ENCODE peak calls at places on chromosomes 13 and 19, in four cellular contexts. L, G, C and B are unnamed samples.

GRCh38 chr13:44373601-44374347 is at the start of gene SERP2:
- DNase-seq in C (no peak), G (no peak), L (peak; percentile 10), B (no peak)

GRCh38 chr19:49873834-49874233 is 3.3 kb downstream of the AKT1S1 start:
- DNase-seq in G (no peak), C (no peak), L (no peak), B (no peak)

GRCh38 chr19:38734426-38735256 is 9.6 kb downstream of the CAPN12 start:
- DNase-seq in G (no peak), L (peak; percentile 79), C (peak; percentile 59), B (no peak)

GRCh38 chr19:46616631-46617322 is 8.1 kb downstream of the PTGIR start:
- DNase-seq in C (no peak), G (no peak), L (peak; percentile 78), B (no peak)

GRCh38 chr19:56136362-56136761 is 4.7 kb upstream of the ZNF444 start:
- DNase-seq in G (no peak), C (no peak), L (no peak), B (no peak)

GRCh38 chr19:28737021-28737525 is 475.9 kb downstream of the UQCRFS1 start:
- DNase-seq in G (no peak), L (peak; percentile 35), C (no peak), B (peak; percentile 2)

GRCh38 chr13:39688699-39689405 is 33.4 kb downstream of the COG6 start:
- DNase-seq in L (peak; percentile 42), C (no peak), G (no peak), B (no peak)

GRCh38 chr19:29704562-29705558 is 10.2 kb downstream of the C19orf12 start:
- DNase-seq in L (peak; percentile 61), C (no peak), G (no peak), B (no peak)

GRCh38 chr19:41327499-41328156 is 17.7 kb downstream of the CCDC97 start:
- DNase-seq in L (peak; percentile 93), C (peak; percentile 81), G (no peak), B (no peak)

GRCh38 chr19:2700660-2701360 is 1.7 kb downstream of the GNG7 start:
- DNase-seq in L (no peak), G (no peak), C (no peak), B (no peak)

GRCh38 chr19:30286378-30286777 is 85.8 kb upstream of the ZNF536 start:
- DNase-seq in L (no peak), G (no peak), C (no peak), B (no peak)

GRCh38 chr19:45881909-45882528 is 3.9 kb downstream of the IRF2BP1 start:
- DNase-seq in G (no peak), C (peak; percentile 86), L (no peak), B (no peak)

GRCh38 chr13:109941951-109942350 is 155.6 kb upstream of the IRS2 start:
- DNase-seq in L (no peak), C (no peak), G (no peak), B (no peak)

GRCh38 chr13:72565893-72566292 is 161.5 kb downstream of the MZT1 start:
- DNase-seq in L (peak; percentile 0), C (no peak), G (no peak), B (no peak)

GRCh38 chr13:98133949-98134348 is 8.9 kb upstream of the FARP1 start:
- DNase-seq in L (no peak), C (no peak), G (no peak), B (no peak)

GRCh38 chr13:83378901-83379300 is 503.4 kb downstream of the SLITRK1 start:
- DNase-seq in G (no peak), L (no peak), C (no peak), B (no peak)

GRCh38 chr13:27556109-27556508 is 64.2 kb downstream of the LNX2 start:
- DNase-seq in C (no peak), L (no peak), G (no peak), B (no peak)

GRCh38 chr19:1825909-1826556 is 14.0 kb upstream of the ATP8B3 start:
- DNase-seq in C (peak; percentile 81), L (peak; percentile 69), G (peak; percentile 64), B (peak; percentile 36)

GRCh38 chr13:26713341-26713740 is 47.2 kb downstream of the GPR12 start:
- DNase-seq in L (no peak), G (no peak), C (no peak), B (no peak)

GRCh38 chr13:102729560-102730275 is 34.9 kb upstream of the METTL21C start:
- DNase-seq in G (no peak), C (no peak), L (no peak), B (no peak)

GRCh38 chr19:17282488-17283256 is 971 bp downstream of the ANKLE1 start:
- DNase-seq in G (peak; percentile 67), C (peak; percentile 87), L (peak; percentile 80), B (no peak)

DNA sequence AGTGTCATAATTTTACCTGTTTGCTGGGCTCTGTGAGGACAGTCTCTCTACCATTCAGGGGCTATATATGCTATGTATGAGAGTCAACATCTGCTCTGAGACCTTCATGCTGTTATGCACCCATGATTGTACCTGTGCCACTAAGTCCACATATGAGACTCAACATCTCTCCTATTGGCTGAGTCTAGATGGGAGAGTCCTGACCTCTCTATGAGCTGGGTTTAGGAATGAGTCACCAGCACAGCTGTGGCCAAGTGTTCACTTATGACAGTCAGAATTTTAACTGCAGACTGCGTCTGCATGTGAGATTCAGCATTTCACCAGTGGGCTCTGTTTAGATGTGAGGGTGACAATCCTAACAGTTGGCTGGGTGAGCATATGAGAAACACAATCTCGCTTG is 49.5 kb downstream of the ZNF729 start:
- DNase-seq in L (no peak), C (no peak), G (no peak), B (no peak)
- H3K9me3 ChIP-seq in L (peaks cover 16% of the 10 kb centered on the region), C (no peaks in the 10 kb centered on the region), G (peaks cover 41% of the 10 kb centered on the region), B (peaks cover 21% of the 10 kb centered on the region)

GRCh38 chr19:8811315-8812172 is 20.6 kb downstream of the ZNF558 start:
- DNase-seq in C (no peak), L (no peak), G (no peak), B (no peak)
- H3K9me3 ChIP-seq in C (peaks cover 29% of the 10 kb centered on the region), L (peaks cover 91% of the 10 kb centered on the region), G (peaks cover 100% of the 10 kb centered on the region), B (peaks cover 60% of the 10 kb centered on the region)

DNA sequence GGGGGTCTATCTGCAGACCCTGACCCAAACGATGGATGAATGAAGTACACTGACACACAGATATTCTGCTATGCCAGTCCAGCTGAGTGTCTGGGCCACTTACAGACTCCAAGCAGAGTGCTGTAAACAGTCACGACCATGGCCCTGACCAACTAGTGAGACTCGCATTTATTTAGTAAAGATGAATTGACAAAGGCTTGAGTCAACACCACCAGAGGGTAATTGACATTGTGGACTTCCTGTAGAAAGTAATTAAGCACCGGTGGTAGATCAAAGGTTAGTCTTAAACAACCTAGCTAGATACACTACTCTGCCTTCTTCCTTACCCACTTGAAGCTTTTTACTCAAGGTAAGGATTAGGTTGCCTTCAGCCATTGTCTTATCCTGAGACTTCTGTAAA is 63.4 kb upstream of the KPNA3 start:
- DNase-seq in G (no peak), L (no peak), C (no peak), B (no peak)
- H3K9me3 ChIP-seq in G (peaks cover 14% of the 10 kb centered on the region), L (peaks cover 6% of the 10 kb centered on the region), C (no peaks in the 10 kb centered on the region), B (peaks cover 11% of the 10 kb centered on the region)

DNA sequence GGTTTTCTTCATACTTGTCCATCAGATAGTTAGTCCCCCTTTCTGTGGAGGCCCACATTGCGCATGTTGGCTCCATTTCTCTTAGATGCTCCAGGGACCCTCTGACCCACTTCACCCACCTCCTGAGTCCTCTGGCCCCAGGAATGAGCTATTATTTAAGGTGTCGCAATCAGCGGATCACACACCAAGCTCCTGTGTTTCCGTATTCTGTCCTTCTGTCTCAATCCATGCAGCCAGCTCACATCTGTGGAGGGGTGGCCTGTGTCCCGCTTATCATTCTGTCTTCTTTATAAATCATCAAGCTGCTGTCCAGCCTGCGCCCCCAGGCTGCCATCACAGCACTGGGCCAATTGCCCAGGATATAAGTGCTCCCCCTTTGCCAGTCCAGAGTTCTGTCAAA is 4.7 kb downstream of the ZNF230 start:
- DNase-seq in G (no peak), L (no peak), C (no peak), B (no peak)
- H3K9me3 ChIP-seq in G (peaks cover 63% of the 10 kb centered on the region), L (peaks cover 71% of the 10 kb centered on the region), C (no peaks in the 10 kb centered on the region), B (peaks cover 31% of the 10 kb centered on the region)